ENCODE peak calls at places on chromosomes 5 and 9, in seven cellular contexts. One of them, this sample, is unnamed.

GRCh38 chr5:134592141-134592746 is 40.4 kb downstream of the SAR1B start:
- DNase-seq in IMR-90: peak
- DNase-seq in mesenchymal stem cell: peak
- DNase-seq in neuronal stem cell: no peak
- DNase-seq in H9: peak
- DNase-seq in trophoblast cell: no peak
- DNase-seq in mesendoderm: peak
- DNase-seq in this sample: peak

GRCh38 chr5:32583582-32584232 is 1.6 kb upstream of the SUB1 start:
- DNase-seq in IMR-90: no peak
- DNase-seq in mesenchymal stem cell: no peak
- DNase-seq in neuronal stem cell: no peak
- DNase-seq in H9: peak
- DNase-seq in trophoblast cell: no peak
- DNase-seq in mesendoderm: peak
- DNase-seq in this sample: no peak

GRCh38 chr9:127835930-127836586 is 18.4 kb downstream of the ENG start:
- DNase-seq in IMR-90: peak
- DNase-seq in mesenchymal stem cell: peak
- DNase-seq in neuronal stem cell: no peak
- DNase-seq in H9: no peak
- DNase-seq in trophoblast cell: peak
- DNase-seq in mesendoderm: no peak
- DNase-seq in this sample: no peak

GRCh38 chr5:55226934-55227737 is at the start of gene MCIDAS:
- DNase-seq in IMR-90: peak
- DNase-seq in mesenchymal stem cell: peak
- DNase-seq in neuronal stem cell: peak
- DNase-seq in H9: peak
- DNase-seq in trophoblast cell: no peak
- DNase-seq in mesendoderm: peak
- DNase-seq in this sample: peak

GRCh38 chr9:1875921-1876448 is 139.2 kb upstream of the SMARCA2 start:
- DNase-seq in IMR-90: no peak
- DNase-seq in mesenchymal stem cell: no peak
- DNase-seq in neuronal stem cell: no peak
- DNase-seq in H9: no peak
- DNase-seq in trophoblast cell: no peak
- DNase-seq in mesendoderm: no peak
- DNase-seq in this sample: no peak

GRCh38 chr5:179264053-179264540 is 81.2 kb downstream of the ADAMTS2 start:
- DNase-seq in IMR-90: no peak
- DNase-seq in mesenchymal stem cell: no peak
- DNase-seq in neuronal stem cell: no peak
- DNase-seq in H9: peak
- DNase-seq in trophoblast cell: no peak
- DNase-seq in mesendoderm: no peak
- DNase-seq in this sample: no peak

GRCh38 chr5:112418412-112419049 is 546 bp downstream of the EPB41L4A start:
- DNase-seq in IMR-90: no peak
- DNase-seq in mesenchymal stem cell: peak
- DNase-seq in neuronal stem cell: peak
- DNase-seq in H9: peak
- DNase-seq in trophoblast cell: peak
- DNase-seq in mesendoderm: peak
- DNase-seq in this sample: no peak

GRCh38 chr5:154849261-154849660 is 1.1 kb downstream of the FAXDC2 start:
- DNase-seq in IMR-90: no peak
- DNase-seq in mesenchymal stem cell: no peak
- DNase-seq in neuronal stem cell: no peak
- DNase-seq in H9: no peak
- DNase-seq in trophoblast cell: no peak
- DNase-seq in mesendoderm: no peak
- DNase-seq in this sample: no peak

GRCh38 chr5:32420506-32420905 is 24.0 kb downstream of the ZFR start:
- DNase-seq in IMR-90: peak
- DNase-seq in mesenchymal stem cell: peak
- DNase-seq in neuronal stem cell: no peak
- DNase-seq in H9: no peak
- DNase-seq in trophoblast cell: peak
- DNase-seq in mesendoderm: no peak
- DNase-seq in this sample: no peak

GRCh38 chr9:86979686-86980085 is 32.4 kb upstream of the GAS1 start:
- DNase-seq in IMR-90: no peak
- DNase-seq in mesenchymal stem cell: no peak
- DNase-seq in neuronal stem cell: no peak
- DNase-seq in H9: no peak
- DNase-seq in trophoblast cell: no peak
- DNase-seq in mesendoderm: no peak
- DNase-seq in this sample: no peak

GRCh38 chr5:369151-369939 is 47.8 kb downstream of the AHRR start:
- DNase-seq in IMR-90: peak
- DNase-seq in mesenchymal stem cell: no peak
- DNase-seq in neuronal stem cell: no peak
- DNase-seq in H9: peak
- DNase-seq in trophoblast cell: no peak
- DNase-seq in mesendoderm: no peak
- DNase-seq in this sample: peak

GRCh38 chr5:148690945-148691344 is 36.6 kb upstream of the HTR4 start:
- DNase-seq in IMR-90: no peak
- DNase-seq in mesenchymal stem cell: no peak
- DNase-seq in neuronal stem cell: no peak
- DNase-seq in H9: no peak
- DNase-seq in trophoblast cell: no peak
- DNase-seq in mesendoderm: no peak
- DNase-seq in this sample: no peak

GRCh38 chr5:35822541-35822940 is 34.1 kb upstream of the IL7R start:
- DNase-seq in IMR-90: no peak
- DNase-seq in mesenchymal stem cell: no peak
- DNase-seq in neuronal stem cell: no peak
- DNase-seq in H9: no peak
- DNase-seq in trophoblast cell: no peak
- DNase-seq in mesendoderm: no peak
- DNase-seq in this sample: no peak

GRCh38 chr5:35821513-35821912 is 35.2 kb upstream of the IL7R start:
- DNase-seq in IMR-90: no peak
- DNase-seq in mesenchymal stem cell: no peak
- DNase-seq in neuronal stem cell: no peak
- DNase-seq in H9: no peak
- DNase-seq in trophoblast cell: no peak
- DNase-seq in mesendoderm: no peak
- DNase-seq in this sample: no peak

GRCh38 chr5:35819656-35820055 is 37.0 kb upstream of the IL7R start:
- DNase-seq in IMR-90: no peak
- DNase-seq in mesenchymal stem cell: no peak
- DNase-seq in neuronal stem cell: no peak
- DNase-seq in H9: no peak
- DNase-seq in trophoblast cell: no peak
- DNase-seq in mesendoderm: no peak
- DNase-seq in this sample: no peak

GRCh38 chr5:35819026-35819425 is 37.7 kb upstream of the IL7R start:
- DNase-seq in IMR-90: no peak
- DNase-seq in mesenchymal stem cell: no peak
- DNase-seq in neuronal stem cell: no peak
- DNase-seq in H9: no peak
- DNase-seq in trophoblast cell: peak
- DNase-seq in mesendoderm: no peak
- DNase-seq in this sample: no peak

GRCh38 chr5:35820720-35821119 is 36.0 kb upstream of the IL7R start:
- DNase-seq in IMR-90: no peak
- DNase-seq in mesenchymal stem cell: no peak
- DNase-seq in neuronal stem cell: no peak
- DNase-seq in H9: no peak
- DNase-seq in trophoblast cell: no peak
- DNase-seq in mesendoderm: no peak
- DNase-seq in this sample: no peak
- H2BK5ac ChIP-seq in IMR-90: no peak
- H2BK5ac ChIP-seq in mesenchymal stem cell: no peak
- H2BK5ac ChIP-seq in neuronal stem cell: no peak
- H2BK5ac ChIP-seq in H9: no peak
- H2BK5ac ChIP-seq in trophoblast cell: no peak
- H2BK5ac ChIP-seq in mesendoderm: no peak
- H2BK5ac ChIP-seq in this sample: no peak

GRCh38 chr5:67377651-67378050 is 181.1 kb upstream of the CD180 start:
- DNase-seq in IMR-90: no peak
- DNase-seq in mesenchymal stem cell: no peak
- DNase-seq in neuronal stem cell: peak
- DNase-seq in H9: no peak
- DNase-seq in trophoblast cell: no peak
- DNase-seq in mesendoderm: no peak
- DNase-seq in this sample: no peak

GRCh38 chr5:67372887-67373286 is 176.3 kb upstream of the CD180 start:
- DNase-seq in IMR-90: no peak
- DNase-seq in mesenchymal stem cell: no peak
- DNase-seq in neuronal stem cell: no peak
- DNase-seq in H9: no peak
- DNase-seq in trophoblast cell: no peak
- DNase-seq in mesendoderm: peak
- DNase-seq in this sample: no peak

GRCh38 chr5:67373518-67373917 is 176.9 kb upstream of the CD180 start:
- DNase-seq in IMR-90: no peak
- DNase-seq in mesenchymal stem cell: no peak
- DNase-seq in neuronal stem cell: no peak
- DNase-seq in H9: no peak
- DNase-seq in trophoblast cell: no peak
- DNase-seq in mesendoderm: no peak
- DNase-seq in this sample: no peak

GRCh38 chr5:67374378-67374777 is 177.8 kb upstream of the CD180 start:
- DNase-seq in IMR-90: no peak
- DNase-seq in mesenchymal stem cell: no peak
- DNase-seq in neuronal stem cell: no peak
- DNase-seq in H9: no peak
- DNase-seq in trophoblast cell: no peak
- DNase-seq in mesendoderm: no peak
- DNase-seq in this sample: no peak

DNA sequence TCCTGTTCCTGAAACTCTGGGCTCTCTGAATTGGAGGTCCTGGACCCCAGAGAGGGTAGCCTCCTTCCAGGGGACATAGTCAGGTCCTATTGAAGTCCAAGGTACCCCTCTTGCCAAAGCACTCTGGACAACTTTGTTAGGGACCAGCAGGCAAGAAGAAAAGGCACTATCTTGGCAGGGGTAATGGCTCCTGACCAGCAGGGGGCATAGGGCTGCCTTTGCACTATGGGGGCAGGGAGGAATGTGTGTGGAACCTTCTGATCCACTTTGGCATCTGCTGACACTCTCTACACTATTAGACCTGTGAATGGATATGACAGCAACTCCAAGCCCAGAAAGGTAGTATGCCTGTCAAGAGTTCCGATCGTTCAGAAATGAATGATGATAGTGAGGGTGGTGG is 179.0 kb upstream of the CD180 start:
- DNase-seq in IMR-90: no peak
- DNase-seq in mesenchymal stem cell: no peak
- DNase-seq in neuronal stem cell: no peak
- DNase-seq in H9: no peak
- DNase-seq in trophoblast cell: no peak
- DNase-seq in mesendoderm: no peak
- DNase-seq in this sample: no peak
- H2BK5ac ChIP-seq in IMR-90: no peak
- H2BK5ac ChIP-seq in mesenchymal stem cell: no peak
- H2BK5ac ChIP-seq in neuronal stem cell: no peak
- H2BK5ac ChIP-seq in H9: no peak
- H2BK5ac ChIP-seq in trophoblast cell: no peak
- H2BK5ac ChIP-seq in mesendoderm: no peak
- H2BK5ac ChIP-seq in this sample: no peak

GRCh38 chr5:147245381-147246055 is 10.7 kb downstream of the STK32A start:
- DNase-seq in IMR-90: no peak
- DNase-seq in mesenchymal stem cell: no peak
- DNase-seq in neuronal stem cell: no peak
- DNase-seq in H9: no peak
- DNase-seq in trophoblast cell: no peak
- DNase-seq in mesendoderm: no peak
- DNase-seq in this sample: no peak

GRCh38 chr5:147234825-147235635 is at the start of gene STK32A:
- DNase-seq in IMR-90: no peak
- DNase-seq in mesenchymal stem cell: peak
- DNase-seq in neuronal stem cell: peak
- DNase-seq in H9: peak
- DNase-seq in trophoblast cell: peak
- DNase-seq in mesendoderm: peak
- DNase-seq in this sample: peak

DNA sequence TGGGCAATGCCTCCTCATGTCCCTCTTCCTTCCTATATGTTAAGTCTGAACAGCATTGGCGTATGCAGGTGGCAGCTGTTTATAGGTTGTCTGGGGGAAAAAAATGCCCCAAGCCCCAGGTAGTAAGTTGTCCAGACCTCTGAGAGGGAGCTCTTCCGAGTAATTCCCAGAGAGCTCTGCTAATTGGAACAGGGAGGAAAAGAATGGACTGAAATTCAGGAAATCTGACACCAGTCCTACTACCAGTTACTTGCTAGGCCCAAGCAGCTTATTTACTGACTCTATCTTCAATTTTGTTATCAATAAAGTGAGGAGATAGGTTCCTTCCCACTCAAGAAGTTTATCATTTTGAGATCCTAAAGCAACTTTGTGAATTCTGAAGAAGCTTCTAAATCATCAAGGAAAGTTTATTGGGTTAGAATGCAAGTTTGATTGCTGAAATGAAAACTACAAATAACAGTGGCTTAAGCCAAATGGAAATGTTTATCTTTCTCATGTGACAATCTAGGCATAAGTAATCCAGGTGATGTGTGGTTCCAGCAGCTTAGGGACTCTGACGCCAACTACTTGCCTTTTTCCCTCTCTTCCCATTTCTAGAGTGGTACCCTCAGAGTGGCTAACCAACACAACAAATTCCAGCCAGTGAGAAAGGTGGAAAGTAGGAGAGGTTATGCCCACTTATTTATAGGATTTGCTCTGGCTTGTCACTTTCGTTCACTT is 5.6 kb downstream of the STK32A start:
- DNase-seq in IMR-90: no peak
- DNase-seq in mesenchymal stem cell: no peak
- DNase-seq in neuronal stem cell: no peak
- DNase-seq in H9: no peak
- DNase-seq in trophoblast cell: no peak
- DNase-seq in mesendoderm: peak
- DNase-seq in this sample: no peak
- H2BK5ac ChIP-seq in IMR-90: no peak
- H2BK5ac ChIP-seq in mesenchymal stem cell: no peak
- H2BK5ac ChIP-seq in neuronal stem cell: no peak
- H2BK5ac ChIP-seq in H9: no peak
- H2BK5ac ChIP-seq in trophoblast cell: no peak
- H2BK5ac ChIP-seq in mesendoderm: no peak
- H2BK5ac ChIP-seq in this sample: no peak

DNA sequence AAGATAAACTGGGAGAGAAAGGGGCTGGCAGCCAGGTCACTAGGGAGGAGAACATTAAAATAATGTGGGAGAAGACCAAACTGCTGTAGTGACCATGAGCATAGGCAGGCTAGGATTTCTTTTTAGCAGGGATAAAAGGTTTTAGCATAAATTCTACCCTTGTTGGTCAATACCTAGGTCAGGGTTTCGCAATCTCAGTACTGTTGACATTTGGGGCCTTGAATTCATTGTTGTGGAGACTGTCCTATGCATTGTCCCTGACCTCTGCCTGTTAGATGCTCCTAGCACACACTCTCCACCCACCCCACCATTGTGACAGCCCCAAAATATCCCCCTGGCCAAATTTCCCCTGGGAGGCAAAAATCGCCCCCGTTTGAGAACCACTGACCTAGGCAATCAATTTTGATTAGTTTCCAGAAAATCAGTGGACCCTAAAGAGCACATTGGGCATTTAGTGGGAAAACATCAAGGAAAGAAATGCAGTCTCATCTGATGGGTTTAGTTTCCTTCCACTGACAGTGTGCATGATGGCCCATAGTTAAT is 181.4 kb downstream of the NTRK2 start:
- DNase-seq in IMR-90: no peak
- DNase-seq in mesenchymal stem cell: no peak
- DNase-seq in neuronal stem cell: no peak
- DNase-seq in H9: no peak
- DNase-seq in trophoblast cell: no peak
- DNase-seq in mesendoderm: peak
- DNase-seq in this sample: no peak
- H2BK5ac ChIP-seq in IMR-90: no peak
- H2BK5ac ChIP-seq in mesenchymal stem cell: no peak
- H2BK5ac ChIP-seq in neuronal stem cell: no peak
- H2BK5ac ChIP-seq in H9: no peak
- H2BK5ac ChIP-seq in trophoblast cell: peak
- H2BK5ac ChIP-seq in mesendoderm: no peak
- H2BK5ac ChIP-seq in this sample: no peak